ENCODE peak calls at places on chromosomes 3 and 15, in four cellular contexts. Z is pancreas, X is fibroblast of lung, M is heart right ventricle. L is an unnamed sample. For H3K27me3, the result is how much of the 10 kb centered on the place peaks cover.

GRCh38 chr15:80890341-80890972 is 99.2 kb downstream of the MESD start:
- DNase-seq in X (peak), M (no peak), Z (no peak), L (no peak)

GRCh38 chr3:134900482-134900881 is 105.4 kb downstream of the EPHB1 start:
- DNase-seq in Z (no peak), X (no peak), M (no peak), L (no peak)

GRCh38 chr15:68487087-68487843 is 55.3 kb upstream of the ITGA11 start:
- DNase-seq in X (peak), Z (no peak), M (no peak), L (no peak)

GRCh38 chr3:70606018-70606417 is 293.6 kb upstream of the MDFIC2 start:
- DNase-seq in M (no peak), Z (no peak), X (peak), L (no peak)

GRCh38 chr15:74302821-74303359 is 64.6 kb downstream of the CYP11A1 start:
- DNase-seq in Z (peak), X (no peak), M (peak), L (no peak)

GRCh38 chr3:79809106-79809505 is 41.3 kb upstream of the ROBO1 start:
- DNase-seq in M (no peak), X (no peak), Z (no peak), L (no peak)

GRCh38 chr15:40594429-40594836 is 384 bp downstream of the KNL1 start:
- DNase-seq in X (peak), M (peak), Z (peak), L (no peak)

GRCh38 chr3:184459355-184459754 is 79.5 kb downstream of the CHRD start:
- DNase-seq in M (no peak), Z (no peak), X (peak), L (no peak)

GRCh38 chr3:189914799-189915198 is 205.9 kb downstream of the P3H2 start:
- DNase-seq in M (no peak), Z (no peak), X (peak), L (no peak)

GRCh38 chr15:47688573-47689086 is 28.7 kb upstream of the SEMA6D start:
- DNase-seq in Z (no peak), X (peak), M (no peak), L (no peak)

GRCh38 chr15:75822685-75823278 is 20.5 kb upstream of the UBE2Q2 start:
- DNase-seq in M (no peak), X (no peak), Z (no peak), L (no peak)

GRCh38 chr3:42097166-42097946 is 6.2 kb downstream of the TRAK1 start:
- DNase-seq in X (peak), Z (no peak), M (no peak), L (no peak)

GRCh38 chr3:84836961-84837360 is 121.8 kb upstream of the CADM2 start:
- DNase-seq in X (no peak), Z (peak), M (no peak), L (no peak)

GRCh38 chr15:42072141-42072685 is 22.1 kb downstream of the PLA2G4D start:
- DNase-seq in X (no peak), Z (no peak), M (no peak), L (no peak)

GRCh38 chr3:53748512-53749271 is 97.5 kb downstream of the CHDH start:
- DNase-seq in Z (no peak), M (no peak), X (no peak), L (no peak)

DNA sequence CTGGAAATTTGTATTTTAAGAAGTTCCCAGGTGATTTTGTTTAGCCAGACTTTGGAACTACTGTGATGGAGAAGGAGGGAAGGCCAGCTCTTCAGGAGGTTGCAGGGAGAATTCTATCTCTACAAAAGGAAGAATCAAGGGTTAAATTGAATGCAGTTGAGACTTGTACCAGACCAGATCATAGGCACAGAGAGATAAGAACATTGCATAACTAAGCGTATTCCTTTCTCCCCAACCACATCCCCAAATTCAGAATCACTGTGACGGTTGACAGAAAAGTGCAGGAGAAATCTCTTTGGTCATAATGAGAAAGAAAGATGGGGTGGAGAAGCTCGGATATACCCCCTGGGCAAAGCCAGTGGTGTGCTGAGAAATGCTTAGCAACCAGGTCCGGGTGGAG is 7.2 kb downstream of the PLD1 start:
- DNase-seq in X (no peak), M (no peak), Z (no peak), L (no peak)
- H3K27ac ChIP-seq in X (no peak), M (no peak), Z (no peak), L (no peak)

GRCh38 chr3:52140000-52140399 is 14.2 kb downstream of the POC1A start:
- DNase-seq in Z (no peak), X (no peak), M (peak), L (no peak)
- H3K27me3 ChIP-seq in Z (under half), X (under half), M (under half), L (under half)

DNA sequence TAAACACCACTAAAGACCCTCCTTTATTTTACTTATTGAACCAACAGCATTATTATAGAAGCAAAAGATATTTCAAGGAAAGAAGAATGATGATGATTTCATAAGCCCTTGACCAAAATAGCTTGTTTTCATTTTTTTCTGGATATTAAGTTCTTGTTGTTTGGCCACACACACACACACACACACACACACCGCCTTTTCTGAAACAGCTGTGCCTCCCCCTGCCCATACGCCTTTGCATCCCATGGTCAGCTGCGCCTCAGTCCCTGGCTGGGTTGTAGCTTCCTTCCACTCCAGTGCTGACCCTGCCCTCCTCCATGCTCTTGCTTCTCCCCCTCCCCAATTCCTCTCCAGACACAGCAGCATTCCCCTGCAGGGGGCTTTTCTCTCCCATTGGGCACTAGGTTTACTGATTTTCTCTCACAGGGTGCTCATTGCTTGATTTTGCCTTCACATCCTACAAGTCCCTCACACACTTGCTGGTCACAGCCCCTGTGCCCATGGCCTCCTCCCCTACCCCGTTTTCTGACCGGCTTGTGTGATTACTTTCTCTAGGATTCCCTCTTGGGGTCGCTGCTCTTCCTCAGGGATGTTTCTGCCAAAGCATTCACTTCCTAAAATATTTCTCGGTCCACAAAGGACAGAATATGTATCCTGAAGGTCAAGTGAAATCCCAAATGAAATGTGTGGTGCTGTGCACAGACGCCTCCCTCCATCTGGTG is 18.4 kb downstream of the MESP1 start:
- DNase-seq in M (no peak), Z (no peak), X (no peak), L (no peak)
- TF ChIP-seq CTCF in M (no peak), Z (no peak), X (no peak), L (no peak)

GRCh38 chr3:111979689-111980025 is 831 bp downstream of the ABHD10 start:
- DNase-seq in X (peak), M (no peak), Z (no peak), L (no peak)
- H3K27ac ChIP-seq in X (peak), M (no peak), Z (no peak), L (no peak)

GRCh38 chr15:89400997-89401590 is 66.5 kb upstream of the POLG start:
- DNase-seq in X (no peak), Z (no peak), M (no peak), L (no peak)

GRCh38 chr15:89404023-89404422 is 69.4 kb upstream of the POLG start:
- DNase-seq in M (no peak), Z (no peak), X (no peak), L (no peak)

GRCh38 chr15:89401636-89402252 is 67.1 kb upstream of the POLG start:
- DNase-seq in X (peak), Z (no peak), M (no peak), L (no peak)

GRCh38 chr15:89400121-89400996 is 65.7 kb upstream of the POLG start:
- DNase-seq in M (no peak), Z (peak), X (no peak), L (no peak)

DNA sequence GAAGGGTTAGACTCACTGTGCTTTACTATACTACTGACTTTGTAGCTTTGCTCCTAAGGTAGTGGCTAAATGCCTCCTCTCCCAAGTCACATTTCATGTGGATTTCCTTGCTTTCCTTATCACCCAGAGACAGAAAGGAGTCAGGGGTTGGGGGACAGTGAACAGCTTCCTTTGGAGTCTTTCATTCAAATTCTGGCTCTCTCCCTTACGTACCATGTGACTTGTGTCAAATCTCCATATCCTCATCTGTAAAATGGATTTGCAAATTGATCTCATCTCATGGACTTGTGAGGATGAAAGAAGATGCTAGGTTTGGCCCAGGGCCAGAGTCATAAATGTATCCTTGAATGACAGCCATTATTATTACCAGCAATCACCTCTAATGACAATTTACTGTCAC is 67.8 kb upstream of the POLG start:
- DNase-seq in X (no peak), Z (no peak), M (no peak), L (no peak)
- H3K27me3 ChIP-seq in X (half or more), Z (under half), M (half or more), L (half or more)

GRCh38 chr3:32571192-32571485 is 481 bp upstream of the DYNC1LI1 start:
- DNase-seq in M (no peak), X (no peak), Z (no peak), L (no peak)

GRCh38 chr3:32564195-32564594 is 6.5 kb downstream of the DYNC1LI1 start:
- DNase-seq in Z (no peak), X (no peak), M (no peak), L (no peak)

GRCh38 chr3:32568953-32569352 is 1.7 kb downstream of the DYNC1LI1 start:
- DNase-seq in X (no peak), M (no peak), Z (no peak), L (no peak)

GRCh38 chr3:32570426-32571191 is at the start of gene DYNC1LI1:
- DNase-seq in M (peak), Z (peak), X (peak), L (peak)

GRCh38 chr3:32569540-32570425 is 875 bp downstream of the DYNC1LI1 start:
- DNase-seq in Z (peak), M (peak), X (peak), L (peak)
- TF ChIP-seq CTCF in Z (no peak), M (no peak), X (no peak), L (no peak)

L was measured in CD4-positive, alpha-beta T cell.